ENCODE peak calls at places on chromosomes 2 and 18, in five cellular contexts. Q, K, T, V and N are unnamed samples.

GRCh38 chr2:168468354-168468753 is 12.3 kb downstream of the CERS6 start:
- DNase-seq in Q (no peak), K (no peak), T (no peak), V (no peak), N (no peak)

GRCh38 chr2:20186078-20186854 is 38.7 kb downstream of the SDC1 start:
- DNase-seq in Q (peak; percentile 60), K (no peak), T (peak; percentile 48), V (peak; percentile 59), N (no peak)

GRCh38 chr2:8684421-8684884 is 2.6 kb downstream of the ID2 start:
- DNase-seq in Q (no peak), K (peak; percentile 34), T (no peak), V (no peak), N (no peak)

GRCh38 chr18:57430166-57430958 is 4.8 kb upstream of the ONECUT2 start:
- DNase-seq in Q (no peak), K (no peak), T (no peak), V (no peak), N (no peak)

GRCh38 chr2:145631561-145631960 is 1111.6 kb upstream of the ZEB2 start:
- DNase-seq in Q (no peak), K (no peak), T (no peak), V (no peak), N (no peak)

GRCh38 chr2:133975676-133976428 is 278.0 kb upstream of the MGAT5 start:
- DNase-seq in Q (no peak), K (no peak), T (no peak), V (no peak), N (no peak)

GRCh38 chr2:180739070-180739469 is 241.3 kb upstream of the UBE2E3 start:
- DNase-seq in Q (no peak), K (no peak), T (no peak), V (no peak), N (no peak)

GRCh38 chr18:46411862-46412690 is 244.9 kb downstream of the LOXHD1 start:
- DNase-seq in Q (peak; percentile 62), K (no peak), T (peak; percentile 76), V (no peak), N (no peak)

GRCh38 chr18:58785171-58785805 is 79.4 kb upstream of the ZNF532 start:
- DNase-seq in Q (no peak), K (no peak), T (no peak), V (peak; percentile 43), N (no peak)

GRCh38 chr2:105794926-105795574 is 50.3 kb downstream of the NCK2 start:
- DNase-seq in Q (no peak), K (no peak), T (no peak), V (no peak), N (no peak)

GRCh38 chr2:19784456-19784855 is 117.3 kb downstream of the TTC32 start:
- DNase-seq in Q (no peak), K (no peak), T (no peak), V (no peak), N (no peak)

GRCh38 chr2:61283443-61284160 is 121.6 kb downstream of the C2orf74 start:
- DNase-seq in Q (no peak), K (no peak), T (no peak), V (no peak), N (no peak)

GRCh38 chr2:113124984-113125855 is 2.2 kb upstream of the IL1RN start:
- DNase-seq in Q (no peak), K (no peak), T (no peak), V (no peak), N (no peak)

GRCh38 chr18:77702686-77703085 is 453.0 kb downstream of the GALR1 start:
- DNase-seq in Q (no peak), K (no peak), T (no peak), V (no peak), N (no peak)

GRCh38 chr2:75608684-75609333 is 37.8 kb upstream of the MRPL19 start:
- DNase-seq in Q (no peak), K (peak; percentile 29), T (peak; percentile 66), V (peak; percentile 79), N (peak; percentile 50)

GRCh38 chr18:1928711-1929110 is 642.6 kb downstream of the METTL4 start:
- DNase-seq in Q (no peak), K (no peak), T (no peak), V (no peak), N (no peak)

GRCh38 chr2:70087703-70088507 is 628 bp downstream of the PCBP1 start:
- DNase-seq in Q (peak; percentile 69), K (peak; percentile 24), T (peak; percentile 76), V (peak; percentile 70), N (peak; percentile 40)

GRCh38 chr2:101815739-101816391 is 118.4 kb downstream of the MAP4K4 start:
- DNase-seq in Q (no peak), K (no peak), T (no peak), V (no peak), N (no peak)

GRCh38 chr2:196239622-196240587 is 68.5 kb upstream of the STK17B start:
- DNase-seq in Q (peak; percentile 68), K (peak; percentile 81), T (peak; percentile 81), V (peak; percentile 29), N (peak; percentile 67)

GRCh38 chr2:181070119-181070833 is 89.9 kb downstream of the UBE2E3 start:
- DNase-seq in Q (no peak), K (no peak), T (no peak), V (no peak), N (no peak)

GRCh38 chr18:49161627-49162026 is 210.9 kb upstream of the SMAD7 start:
- DNase-seq in Q (no peak), K (no peak), T (no peak), V (no peak), N (no peak)

GRCh38 chr2:64392514-64392913 is 61.4 kb upstream of the LGALSL start:
- DNase-seq in Q (no peak), K (no peak), T (no peak), V (no peak), N (no peak)

GRCh38 chr2:70966681-70967080 is 11.7 kb upstream of the ANKRD53 start:
- DNase-seq in Q (no peak), K (no peak), T (no peak), V (no peak), N (no peak)

GRCh38 chr2:70964596-70965386 is 13.6 kb upstream of the ANKRD53 start:
- DNase-seq in Q (peak; percentile 73), K (peak; percentile 71), T (peak; percentile 72), V (peak; percentile 70), N (peak; percentile 74)

GRCh38 chr2:239584986-239585385 is 184.2 kb upstream of the HDAC4 start:
- DNase-seq in Q (no peak), K (no peak), T (peak; percentile 9), V (no peak), N (no peak)

GRCh38 chr2:184560603-184561002 is 37.7 kb upstream of the ZNF804A start:
- DNase-seq in Q (no peak), K (no peak), T (no peak), V (no peak), N (no peak)

GRCh38 chr2:203201426-203201825 is 37.4 kb upstream of the CYP20A1 start:
- DNase-seq in Q (no peak), K (no peak), T (no peak), V (no peak), N (no peak)

GRCh38 chr18:55534547-55534946 is 53.4 kb downstream of the TCF4 start:
- DNase-seq in Q (no peak), K (no peak), T (no peak), V (no peak), N (no peak)

GRCh38 chr2:51997571-51997970 is 965.6 kb upstream of the NRXN1 start:
- DNase-seq in Q (no peak), K (no peak), T (no peak), V (no peak), N (no peak)
- TF ChIP-seq CTCF in Q (no peak), K (no peak), T (peak; percentile 30), V (no peak), N (no peak)

DNA sequence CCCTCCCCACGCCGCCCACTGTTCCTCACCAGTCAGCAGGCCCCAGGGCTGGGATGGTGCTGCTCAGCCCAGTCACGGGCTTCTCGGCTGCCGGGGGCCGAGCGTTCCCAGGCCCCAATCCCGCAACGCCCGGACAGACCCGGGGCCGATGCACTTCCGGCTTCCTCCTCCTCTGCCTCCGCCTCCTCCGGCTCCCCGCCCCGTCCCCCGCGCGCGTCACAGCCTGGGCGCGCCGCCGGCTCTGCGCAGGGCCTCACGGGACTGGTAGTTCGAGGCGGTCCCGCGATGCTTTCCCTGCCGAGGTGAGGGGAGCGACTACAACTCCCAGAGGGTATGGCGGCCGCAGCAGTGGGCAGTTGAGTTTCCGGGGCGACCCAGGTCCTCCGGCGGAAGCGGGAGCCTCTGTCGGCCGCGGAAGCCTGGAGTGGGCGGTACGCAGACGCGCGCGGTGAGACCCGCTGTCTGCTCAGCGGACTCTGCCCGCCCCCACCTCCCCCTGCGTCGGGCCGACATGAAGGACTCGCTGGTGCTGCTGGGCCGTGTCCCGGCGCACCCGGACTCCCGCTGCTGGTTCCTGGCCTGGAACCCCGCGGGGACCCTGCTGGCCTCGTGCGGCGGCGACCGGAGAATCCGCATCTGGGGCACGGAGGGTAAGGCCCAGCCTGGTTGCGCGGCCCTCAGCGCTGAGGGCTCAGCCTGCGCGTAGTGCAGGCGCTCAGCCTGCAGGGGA is at the start of the genes CIAO1 and TMEM127:
- DNase-seq in Q (peak; percentile 99), K (peak; percentile 95), T (peak; percentile 99), V (peak; percentile 98), N (peak; percentile 97)
- TF ChIP-seq CTCF in Q (no peak), K (no peak), T (no peak), V (no peak), N (no peak)

DNA sequence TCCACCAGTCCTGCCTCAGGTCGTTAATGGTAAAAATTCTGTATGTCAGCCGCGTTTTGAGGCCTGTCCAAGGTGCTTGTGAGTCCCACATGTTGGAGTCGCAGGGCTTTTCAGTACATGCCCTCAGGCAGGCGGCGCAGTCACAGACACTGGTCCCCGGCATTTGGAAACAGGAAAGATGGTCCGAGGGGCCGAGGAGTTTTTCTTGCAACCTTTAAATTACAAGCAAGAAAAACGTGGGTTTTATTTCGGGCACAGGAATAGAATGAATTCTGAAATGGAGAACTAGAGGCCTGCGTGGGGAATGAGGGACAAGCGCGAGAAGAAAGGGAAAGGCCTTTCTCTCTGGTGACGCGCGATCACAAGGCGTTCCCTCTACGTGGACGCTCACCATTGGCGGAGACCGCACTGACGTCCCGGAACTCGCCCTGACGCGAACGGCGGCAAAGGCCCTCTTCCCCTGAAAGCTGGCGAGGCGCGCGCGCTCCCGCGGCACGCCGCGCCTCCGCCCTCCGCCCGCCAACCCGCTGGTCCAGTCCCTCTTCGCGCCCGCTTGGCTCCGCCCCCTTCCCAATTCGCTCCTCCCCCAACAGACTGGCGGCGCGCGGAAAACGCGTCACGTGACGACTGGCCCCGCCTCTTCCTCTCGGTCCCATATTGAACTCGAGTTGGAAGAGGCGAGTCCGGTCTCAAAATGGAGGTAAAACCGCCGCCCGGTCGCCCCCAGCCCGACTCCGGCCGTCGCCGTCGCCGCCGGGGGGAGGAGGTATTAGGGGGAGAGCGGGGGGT is at the start of gene HNRNPA3:
- DNase-seq in Q (peak; percentile 99), K (peak; percentile 99), T (peak; percentile 100), V (peak; percentile 99), N (peak; percentile 100)
- TF ChIP-seq CTCF in Q (no peak), K (peak; percentile 33), T (no peak), V (no peak), N (no peak)

DNA sequence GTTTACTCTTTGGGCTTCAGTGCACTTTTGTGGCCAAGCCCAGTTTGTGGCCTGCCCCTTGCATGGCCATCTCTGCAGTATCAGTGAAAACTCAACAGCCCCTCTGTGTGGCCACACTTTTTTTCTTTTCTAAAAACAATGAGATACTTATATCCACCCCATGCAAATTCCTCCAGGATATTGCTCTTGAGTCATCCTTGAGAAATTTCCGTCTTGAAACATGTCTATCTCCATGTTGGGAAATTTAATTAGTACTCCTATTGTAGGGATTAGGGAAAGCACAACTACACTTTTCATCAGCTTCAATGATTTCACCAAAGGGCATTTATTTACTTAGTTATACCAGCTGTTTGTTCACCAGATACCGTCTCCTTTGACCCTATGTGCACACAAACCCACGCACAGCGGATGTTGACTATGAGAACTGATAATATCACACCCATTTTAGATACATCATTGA is 993.1 kb downstream of the TSN start:
- DNase-seq in Q (no peak), K (no peak), T (no peak), V (no peak), N (no peak)
- TF ChIP-seq CTCF in Q (no peak), K (no peak), T (peak; percentile 28), V (no peak), N (no peak)